ENCODE peak calls at places on chromosome 10, in five cellular contexts. X, V, C, Q and O are unnamed samples.
A peak's percentile ranks its signal among the peaks of the same experiment; 100 is the strongest.

GRCh38 chr10:24974978-24975377 is 22.6 kb upstream of the PRTFDC1 start:
- DNase-seq in X (no peak), V (no peak), C (no peak), Q (peak; percentile 48), O (no peak)

GRCh38 chr10:80702143-80702542 is 164.4 kb downstream of the SH2D4B start:
- DNase-seq in X (no peak), V (no peak), C (no peak), Q (peak; percentile 42), O (no peak)

GRCh38 chr10:118459642-118460193 is 117.6 kb upstream of the FAM204A start:
- DNase-seq in X (no peak), V (peak; percentile 65), C (peak; percentile 73), Q (peak; percentile 24), O (peak; percentile 17)

GRCh38 chr10:132700168-132701098 is 85.5 kb downstream of the NKX6-2 start:
- DNase-seq in X (no peak), V (no peak), C (no peak), Q (no peak), O (no peak)

GRCh38 chr10:109773818-109774440 is 149.4 kb downstream of the XPNPEP1 start:
- DNase-seq in X (no peak), V (peak; percentile 7), C (peak; percentile 16), Q (no peak), O (no peak)

GRCh38 chr10:26555719-26556368 is 117.7 kb downstream of the APBB1IP start:
- DNase-seq in X (no peak), V (peak; percentile 24), C (no peak), Q (peak; percentile 54), O (no peak)

GRCh38 chr10:22894714-22895113 is 33.1 kb upstream of the ARMC3 start:
- DNase-seq in X (no peak), V (no peak), C (no peak), Q (no peak), O (peak; percentile 58)

GRCh38 chr10:26491934-26492333 is 53.8 kb downstream of the APBB1IP start:
- DNase-seq in X (no peak), V (no peak), C (no peak), Q (no peak), O (no peak)

GRCh38 chr10:126153686-126154628 is 234.3 kb downstream of the ADAM12 start:
- DNase-seq in X (no peak), V (no peak), C (no peak), Q (peak; percentile 24), O (no peak)

GRCh38 chr10:184911-185310 is 49.7 kb downstream of the ZMYND11 start:
- DNase-seq in X (no peak), V (no peak), C (no peak), Q (no peak), O (peak; percentile 28)

GRCh38 chr10:103197177-103197576 is 4.1 kb upstream of the NT5C2 start:
- DNase-seq in X (no peak), V (peak; percentile 73), C (peak; percentile 37), Q (peak; percentile 62), O (peak; percentile 37)

GRCh38 chr10:132665946-132666732 is 119.8 kb downstream of the NKX6-2 start:
- DNase-seq in X (no peak), V (peak; percentile 82), C (no peak), Q (no peak), O (peak; percentile 80)

GRCh38 chr10:87781545-87781944 is 36.5 kb downstream of the ATAD1 start:
- DNase-seq in X (no peak), V (no peak), C (no peak), Q (no peak), O (no peak)

GRCh38 chr10:110821508-110821907 is 50.2 kb upstream of the PDCD4 start:
- DNase-seq in X (no peak), V (no peak), C (no peak), Q (peak; percentile 69), O (no peak)

GRCh38 chr10:70850097-70850496 is 34.3 kb downstream of the SGPL1 start:
- DNase-seq in X (no peak), V (no peak), C (no peak), Q (no peak), O (no peak)

GRCh38 chr10:90579602-90580242 is 278.1 kb downstream of the HTR7 start:
- DNase-seq in X (no peak), V (no peak), C (peak; percentile 61), Q (no peak), O (peak; percentile 78)

GRCh38 chr10:20986049-20986448 is 88.9 kb upstream of the NEBL start:
- DNase-seq in X (no peak), V (no peak), C (no peak), Q (no peak), O (no peak)

GRCh38 chr10:70494966-70495365 is 16.4 kb downstream of the PALD1 start:
- DNase-seq in X (no peak), V (no peak), C (no peak), Q (peak; percentile 53), O (no peak)

GRCh38 chr10:121437596-121437995 is 160.6 kb downstream of the FGFR2 start:
- DNase-seq in X (no peak), V (no peak), C (no peak), Q (no peak), O (no peak)

DNA sequence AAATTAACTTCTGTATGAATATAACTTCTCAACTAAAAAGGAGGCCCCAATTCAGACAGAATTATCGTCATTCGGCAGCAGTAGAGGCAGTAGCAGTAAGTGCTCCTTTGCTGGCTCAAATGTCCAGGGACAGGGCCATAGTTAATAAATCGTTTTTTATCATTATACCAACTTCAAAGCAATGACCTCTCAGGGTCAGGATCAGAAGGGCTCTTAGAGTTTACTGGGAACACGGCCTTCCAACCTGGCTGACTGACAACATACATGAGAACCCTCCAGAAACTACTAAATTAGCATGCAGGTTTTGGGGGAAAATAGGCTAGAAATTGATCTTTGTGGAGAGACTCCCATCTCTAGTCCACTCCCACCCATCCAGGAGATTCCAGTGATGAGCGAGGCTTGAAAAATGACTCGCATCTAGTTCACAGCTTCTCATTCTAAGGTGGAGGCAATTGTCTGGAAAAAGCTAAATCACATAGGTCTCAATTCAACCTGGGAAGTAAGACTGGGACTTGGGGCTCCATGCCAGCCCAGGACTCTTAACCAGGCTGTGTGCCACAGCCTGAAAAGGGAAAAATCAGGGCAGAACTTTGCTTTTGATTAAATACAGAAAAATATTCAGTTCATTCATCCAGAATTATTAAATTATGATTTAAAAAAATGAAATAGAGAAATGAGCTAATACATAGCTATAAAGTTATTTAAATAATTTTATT is 84.6 kb downstream of the ABLIM1 start:
- DNase-seq in X (no peak), V (no peak), C (no peak), Q (no peak), O (no peak)
- H3K27ac ChIP-seq in X (no peak overlapping the region), V (no peak overlapping the region), C (no peak overlapping the region), Q (peak overlapping the region; percentile 46), O (no peak overlapping the region)

DNA sequence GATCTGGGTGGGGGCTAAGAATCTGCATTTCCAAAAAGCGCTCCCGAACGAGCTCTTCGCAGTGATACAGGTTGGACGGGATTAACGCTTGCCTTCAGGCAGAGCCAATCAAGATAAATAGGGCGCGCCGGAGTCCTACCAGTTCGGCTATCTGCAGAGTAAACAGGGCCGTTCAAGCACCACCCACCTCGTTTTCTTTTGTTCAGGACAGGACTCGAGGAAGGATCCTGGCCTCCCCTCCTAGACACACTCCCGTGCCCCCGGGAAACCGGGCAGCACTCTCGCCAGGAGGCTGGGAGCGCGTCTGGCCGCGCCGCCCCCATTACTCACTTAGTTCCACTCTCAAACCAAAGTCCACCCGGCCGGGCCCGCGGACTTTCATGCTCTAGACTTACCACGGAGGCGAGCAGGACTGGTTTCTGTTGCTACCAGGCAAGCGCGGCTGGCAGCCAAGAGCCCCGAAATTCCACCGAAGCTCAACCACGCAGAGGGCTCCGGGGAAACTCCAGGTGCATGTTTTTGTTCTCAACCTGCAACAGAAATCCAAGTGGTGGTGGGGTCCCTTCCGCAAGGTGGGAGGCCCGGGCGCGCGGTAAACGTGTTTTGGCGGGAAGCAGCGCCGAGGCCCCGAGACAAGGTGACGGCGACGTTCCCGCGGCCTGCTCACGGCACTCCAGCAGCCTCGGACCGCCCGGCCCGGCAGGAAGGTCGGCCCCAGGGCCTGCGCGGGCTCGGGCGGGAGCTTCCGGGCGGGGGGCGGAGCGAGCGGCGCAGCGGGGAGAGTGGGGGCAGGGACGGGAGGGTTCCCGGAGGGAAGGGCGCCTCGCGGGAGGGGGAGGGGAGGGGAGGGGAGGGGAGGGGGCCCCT is 12.7 kb downstream of the HNRNPF start:
- DNase-seq in X (peak; percentile 21), V (peak; percentile 78), C (no peak), Q (peak; percentile 86), O (no peak)
- H3K4me1 ChIP-seq in X (peaks cover 63% of the 10 kb centered on the region), V (peaks cover 70% of the 10 kb centered on the region), C (peaks cover 32% of the 10 kb centered on the region), Q (peaks cover 80% of the 10 kb centered on the region), O (peaks cover 7% of the 10 kb centered on the region)

DNA sequence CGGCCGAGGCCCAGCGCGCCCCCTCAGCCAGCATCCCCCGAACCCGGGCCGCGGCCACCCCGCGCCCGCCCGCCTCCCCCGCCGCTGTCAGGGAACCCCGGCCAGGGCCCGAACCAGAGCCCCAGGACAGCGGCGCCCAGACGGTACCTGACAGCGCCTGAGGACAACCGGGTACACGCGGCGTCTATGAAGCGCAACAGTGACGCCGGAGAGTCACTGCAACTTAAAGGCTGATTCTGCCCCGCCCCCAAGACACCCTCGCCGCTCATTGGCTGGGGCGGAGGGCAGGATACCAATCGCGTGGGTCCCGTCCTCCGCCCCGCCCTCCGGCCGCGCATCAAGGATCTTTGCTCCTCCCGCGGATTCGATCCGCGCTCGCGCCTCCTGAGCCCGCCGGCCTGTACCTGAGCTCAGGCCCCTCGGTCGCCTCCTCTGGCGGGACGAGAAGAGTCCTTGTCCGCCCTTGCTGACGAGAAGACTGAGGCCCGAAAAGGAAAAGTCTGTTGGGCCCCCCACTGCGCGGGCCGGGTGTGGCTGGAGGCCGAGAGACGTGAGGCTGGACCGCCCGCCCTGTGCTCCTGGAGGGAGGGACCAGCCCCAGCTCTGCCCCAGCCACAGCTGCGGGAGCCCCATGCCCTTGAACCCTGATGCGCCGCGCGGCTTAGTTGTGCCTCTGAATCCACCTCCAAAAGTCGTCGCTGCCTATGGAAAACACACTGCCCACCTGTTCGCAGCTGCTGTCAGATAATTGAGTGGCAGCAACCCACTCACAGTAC is at the start of gene OAT:
- DNase-seq in X (peak; percentile 93), V (peak; percentile 98), C (peak; percentile 96), Q (peak; percentile 96), O (peak; percentile 82)
- TF ChIP-seq CTCF in X (no peak), V (no peak), C (no peak), Q (peak; percentile 25), O (peak; percentile 43)

GRCh38 chr10:124703778-124704427 is 40.3 kb downstream of the FAM53B start:
- DNase-seq in X (no peak), V (no peak), C (no peak), Q (peak; percentile 86), O (no peak)

GRCh38 chr10:124704428-124704805 is 39.8 kb downstream of the FAM53B start:
- DNase-seq in X (no peak), V (no peak), C (no peak), Q (no peak), O (no peak)

GRCh38 chr10:124705817-124706461 is 38.2 kb downstream of the FAM53B start:
- DNase-seq in X (no peak), V (no peak), C (no peak), Q (no peak), O (no peak)

GRCh38 chr10:124706462-124706857 is 37.7 kb downstream of the FAM53B start:
- DNase-seq in X (no peak), V (no peak), C (no peak), Q (no peak), O (no peak)

DNA sequence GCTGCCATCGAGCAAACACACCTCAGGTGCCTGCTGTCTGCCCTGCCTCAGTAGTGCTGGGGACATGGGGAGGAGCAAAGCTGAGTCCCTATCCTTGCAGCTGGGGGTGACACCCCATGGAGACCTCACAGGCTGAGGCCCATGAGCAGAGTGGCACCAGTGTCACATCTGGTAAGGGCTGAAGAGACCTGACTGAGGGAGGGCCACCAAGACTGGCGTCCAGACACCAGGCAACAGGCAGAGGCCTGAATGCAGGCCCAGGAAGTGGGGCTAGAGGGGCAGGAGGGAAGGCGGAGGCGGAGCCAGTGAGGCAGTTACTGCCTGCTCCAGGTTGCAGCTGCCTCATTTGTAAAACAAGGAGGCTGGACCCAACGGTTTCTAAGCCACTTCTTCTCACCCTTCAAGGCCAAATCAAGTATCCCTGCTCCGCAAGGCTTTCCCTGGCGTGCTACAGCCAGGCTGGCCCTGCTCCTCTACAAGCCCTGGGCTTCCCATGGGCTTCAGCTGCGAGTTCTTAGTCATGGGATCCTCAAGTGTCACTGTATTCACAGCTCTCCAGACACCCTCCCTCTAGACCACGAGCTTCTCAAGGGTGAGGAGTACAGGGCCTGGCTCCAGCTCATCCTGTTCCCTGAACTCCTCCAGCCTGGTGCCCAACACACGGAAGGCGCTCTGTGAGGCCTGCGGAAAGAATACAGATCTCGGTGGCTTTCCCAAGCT is 39.0 kb downstream of the FAM53B start:
- DNase-seq in X (no peak), V (no peak), C (no peak), Q (no peak), O (no peak)
- H3K27ac ChIP-seq in X (no peak overlapping the region), V (no peak overlapping the region), C (no peak overlapping the region), Q (peak overlapping the region; percentile 74), O (no peak overlapping the region)